ENCODE peak calls at places on chromosomes 6 and 20, in seven cellular contexts. R is choroid plexus epithelial cell, A is cardiac fibroblast, O is mesothelial cell of epicardium, L is type B pancreatic cell, T is brain microvascular endothelial cell, M is nephron progenitor cell. D is an unnamed sample.

GRCh38 chr6:1089860-1090259 is 222.0 kb upstream of the FOXQ1 start:
- DNase-seq in R (no peak), A (no peak), O (no peak), L (no peak), T (no peak), M (no peak), D (no peak)

GRCh38 chr20:52104546-52105044 is 87.0 kb downstream of the ZFP64 start:
- DNase-seq in R (peak), A (peak), O (no peak), L (no peak), T (peak), M (peak), D (peak)

GRCh38 chr6:45741437-45742166 is 274.1 kb downstream of the CLIC5 start:
- DNase-seq in R (peak), A (no peak), O (no peak), L (no peak), T (no peak), M (no peak), D (peak)

GRCh38 chr20:18428490-18429173 is 38.2 kb downstream of the DZANK1 start:
- DNase-seq in R (peak), A (peak), O (no peak), L (no peak), T (peak), M (no peak), D (peak)

GRCh38 chr6:133764011-133764812 is 124.7 kb upstream of the TCF21 start:
- DNase-seq in R (peak), A (peak), O (no peak), L (no peak), T (peak), M (no peak), D (peak)

GRCh38 chr6:12203001-12203400 is 87.2 kb upstream of the EDN1 start:
- DNase-seq in R (peak), A (no peak), O (no peak), L (no peak), T (peak), M (peak), D (no peak)

GRCh38 chr20:38146628-38147027 is 18.4 kb downstream of the TGM2 start:
- DNase-seq in R (no peak), A (no peak), O (no peak), L (no peak), T (no peak), M (no peak), D (no peak)

GRCh38 chr6:142871910-142872331 is 73.1 kb downstream of the HIVEP2 start:
- DNase-seq in R (peak), A (peak), O (no peak), L (no peak), T (peak), M (no peak), D (peak)

GRCh38 chr6:89662659-89663223 is 24.2 kb upstream of the LYRM2 start:
- DNase-seq in R (no peak), A (no peak), O (no peak), L (no peak), T (no peak), M (no peak), D (no peak)

GRCh38 chr6:25484900-25485299 is 167.1 kb upstream of the SCGN start:
- DNase-seq in R (no peak), A (no peak), O (no peak), L (no peak), T (no peak), M (no peak), D (no peak)

GRCh38 chr20:33874129-33874528 is 63.0 kb downstream of the CHMP4B start:
- DNase-seq in R (no peak), A (no peak), O (no peak), L (no peak), T (no peak), M (no peak), D (no peak)

GRCh38 chr6:1610497-1611321 is 994 bp downstream of the FOXC1 start:
- DNase-seq in R (no peak), A (peak), O (no peak), L (no peak), T (no peak), M (peak), D (no peak)

GRCh38 chr6:40947876-40948514 is 91.0 kb downstream of the UNC5CL start:
- DNase-seq in R (peak), A (peak), O (no peak), L (no peak), T (peak), M (no peak), D (peak)

GRCh38 chr6:133591330-133591729 is 297.6 kb upstream of the TCF21 start:
- DNase-seq in R (no peak), A (no peak), O (no peak), L (no peak), T (no peak), M (no peak), D (peak)

GRCh38 chr6:113805167-113805835 is 51.8 kb upstream of the MARCKS start:
- DNase-seq in R (no peak), A (no peak), O (no peak), L (no peak), T (no peak), M (no peak), D (no peak)

GRCh38 chr20:4225778-4226177 is 210.4 kb upstream of the RNF24 start:
- DNase-seq in R (peak), A (peak), O (no peak), L (no peak), T (peak), M (no peak), D (peak)

GRCh38 chr6:39778581-39779270 is 13.4 kb upstream of the DAAM2 start:
- DNase-seq in R (no peak), A (no peak), O (no peak), L (no peak), T (no peak), M (no peak), D (peak)

DNA sequence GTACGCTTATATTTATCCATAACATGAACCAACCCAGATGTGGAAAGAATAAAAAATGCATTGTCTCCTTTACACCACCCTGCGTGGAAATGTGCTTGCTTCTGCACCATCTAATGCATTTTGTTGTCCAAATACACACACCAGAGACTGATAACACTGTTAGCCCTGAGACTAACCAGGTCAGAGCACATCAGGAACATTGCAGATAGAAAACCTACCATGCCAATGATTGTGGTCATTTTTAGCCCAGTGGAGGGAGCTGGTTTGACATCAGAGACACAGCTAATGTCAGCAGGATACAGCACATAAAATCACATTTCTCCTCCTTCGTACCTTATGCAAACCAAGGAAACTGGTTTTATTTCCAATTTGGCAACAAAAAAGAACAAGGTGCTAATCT is 528.7 kb downstream of the DOK5 start:
- DNase-seq in R (no peak), A (no peak), O (no peak), L (no peak), T (no peak), M (no peak), D (no peak)
- TF ChIP-seq CTCF in R (no peak), A (no peak), O (no peak), L (no peak), T (no peak), M (no peak), D (no peak)

DNA sequence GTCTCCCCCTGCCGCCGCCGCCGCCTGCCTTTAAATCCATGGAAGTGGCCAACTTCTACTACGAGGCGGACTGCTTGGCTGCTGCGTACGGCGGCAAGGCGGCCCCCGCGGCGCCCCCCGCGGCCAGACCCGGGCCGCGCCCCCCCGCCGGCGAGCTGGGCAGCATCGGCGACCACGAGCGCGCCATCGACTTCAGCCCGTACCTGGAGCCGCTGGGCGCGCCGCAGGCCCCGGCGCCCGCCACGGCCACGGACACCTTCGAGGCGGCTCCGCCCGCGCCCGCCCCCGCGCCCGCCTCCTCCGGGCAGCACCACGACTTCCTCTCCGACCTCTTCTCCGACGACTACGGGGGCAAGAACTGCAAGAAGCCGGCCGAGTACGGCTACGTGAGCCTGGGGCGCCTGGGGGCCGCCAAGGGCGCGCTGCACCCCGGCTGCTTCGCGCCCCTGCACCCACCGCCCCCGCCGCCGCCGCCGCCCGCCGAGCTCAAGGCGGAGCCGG is 485 bp downstream of the CEBPB start:
- DNase-seq in R (peak), A (peak), O (no peak), L (no peak), T (peak), M (no peak), D (peak)
- TF ChIP-seq CTCF in R (no peak), A (no peak), O (no peak), L (no peak), T (no peak), M (no peak), D (no peak)

GRCh38 chr6:107697682-107698081 is 126.4 kb downstream of the SCML4 start:
- DNase-seq in R (peak), A (peak), O (no peak), L (no peak), T (no peak), M (no peak), D (peak)
- TF ChIP-seq CTCF in R (no peak), A (no peak), O (no peak), L (no peak), T (no peak), M (no peak), D (no peak)

GRCh38 chr20:20860078-20860806 is 147.8 kb upstream of the RALGAPA2 start:
- DNase-seq in R (peak), A (peak), O (peak), L (peak), T (peak), M (peak), D (peak)
- TF ChIP-seq CTCF in R (peak), A (peak), O (peak), L (peak), T (peak), M (peak), D (peak)

D was measured in fibroblast of mammary gland.